ENCODE peak calls at places on chromosomes 13 and 19, in nine cellular contexts. J is stimulated activated CD8-positive, alpha-beta memory T cell treated with anti-CD3 and anti-CD28 coated beads, Interleukin-2, amount 100 ng/mL, for 1 hour; Q is neural crest cell; G is neuronal stem cell; W is EL; L is T47D; H is NCI-H2029; F is amniotic epithelial cell; C is right atrium auricular region. O is an unnamed sample.

GRCh38 chr13:40077396-40078027 is 422.1 kb downstream of the COG6 start:
- DNase-seq in J (no peak), Q (no peak), G (no peak), W (no peak), L (no peak), H (no peak), F (no peak), C (no peak), O (no peak)

GRCh38 chr19:49451430-49452181 is at the start of gene PIH1D1:
- DNase-seq in J (peak), Q (peak), G (peak), W (peak), L (peak), H (peak), F (peak), C (peak), O (peak)

GRCh38 chr13:107867701-107868661 is 347.4 kb downstream of the LIG4 start:
- DNase-seq in J (no peak), Q (peak), G (peak), W (no peak), L (peak), H (peak), F (peak), C (no peak), O (peak)

GRCh38 chr13:101211261-101211660 is 205.0 kb downstream of the NALCN start:
- DNase-seq in J (no peak), Q (no peak), G (no peak), W (peak), L (no peak), H (no peak), F (peak), C (no peak), O (peak)

GRCh38 chr13:35179494-35179893 is 237.4 kb downstream of the NBEA start:
- DNase-seq in J (no peak), Q (no peak), G (no peak), W (peak), L (peak), H (no peak), F (peak), C (no peak), O (peak)

GRCh38 chr19:41226053-41226873 is 7.2 kb downstream of the AXL start:
- DNase-seq in J (no peak), Q (peak), G (peak), W (peak), L (peak), H (no peak), F (peak), C (peak), O (peak)

GRCh38 chr19:10654610-10655456 is 687 bp downstream of the ILF3 start:
- DNase-seq in J (no peak), Q (peak), G (peak), W (peak), L (peak), H (peak), F (no peak), C (no peak), O (peak)

GRCh38 chr13:80705371-80706163 is 364.6 kb upstream of the SPRY2 start:
- DNase-seq in J (no peak), Q (no peak), G (no peak), W (no peak), L (no peak), H (no peak), F (no peak), C (no peak), O (no peak)

GRCh38 chr19:17390665-17391370 is 3.2 kb downstream of the CCDC194 start:
- DNase-seq in J (peak), Q (peak), G (peak), W (peak), L (peak), H (peak), F (peak), C (peak), O (peak)

GRCh38 chr13:28100149-28101121 is at the start of gene FLT3:
- DNase-seq in J (no peak), Q (peak), G (peak), W (peak), L (peak), H (no peak), F (peak), C (no peak), O (peak)

GRCh38 chr19:11096210-11096841 is 7.1 kb downstream of the LDLR start:
- DNase-seq in J (no peak), Q (no peak), G (no peak), W (peak), L (no peak), H (no peak), F (no peak), C (no peak), O (peak)

GRCh38 chr13:114151565-114152284 is 19.3 kb upstream of the RASA3 start:
- DNase-seq in J (no peak), Q (no peak), G (no peak), W (no peak), L (no peak), H (peak), F (no peak), C (no peak), O (no peak)

GRCh38 chr13:105147481-105147880 is 1388.0 kb downstream of the EFNB2 start:
- DNase-seq in J (no peak), Q (no peak), G (no peak), W (no peak), L (no peak), H (no peak), F (peak), C (no peak), O (no peak)

GRCh38 chr13:78742659-78743058 is 83.7 kb upstream of the OBI1 start:
- DNase-seq in J (no peak), Q (no peak), G (no peak), W (no peak), L (no peak), H (no peak), F (no peak), C (no peak), O (no peak)

GRCh38 chr19:57056972-57057371 is 62.8 kb upstream of the USP29 start:
- DNase-seq in J (no peak), Q (no peak), G (no peak), W (peak), L (no peak), H (no peak), F (no peak), C (no peak), O (no peak)

GRCh38 chr13:75407998-75408397 is 74.0 kb downstream of the TBC1D4 start:
- DNase-seq in J (no peak), Q (no peak), G (no peak), W (no peak), L (no peak), H (no peak), F (no peak), C (no peak), O (no peak)

O was measured in AG20443.